ENCODE peak calls at places on chromosomes 2 and 18, in nine cellular contexts. C, J, Z, B, G, H, Q, D and R are unnamed samples.

GRCh38 chr2:239544141-239544800 is 143.5 kb upstream of the HDAC4 start:
- DNase-seq in C (no peak), J (peak; percentile 67), Z (peak; percentile 30), B (no peak), G (no peak), H (peak; percentile 78), Q (no peak), D (no peak), R (no peak)

GRCh38 chr2:47249931-47250330 is 94.8 kb upstream of the STPG4 start:
- DNase-seq in C (no peak), J (no peak), Z (no peak), B (no peak), G (no peak), H (no peak), Q (no peak), D (no peak), R (no peak)

GRCh38 chr2:63842149-63843061 is 709 bp downstream of the UGP2 start:
- DNase-seq in C (no peak), J (peak; percentile 40), Z (peak; percentile 81), B (no peak), G (peak; percentile 51), H (peak; percentile 80), Q (peak; percentile 76), D (peak; percentile 19), R (peak; percentile 37)

GRCh38 chr18:9537638-9538037 is 62.3 kb downstream of the RALBP1 start:
- DNase-seq in C (no peak), J (no peak), Z (no peak), B (no peak), G (no peak), H (no peak), Q (no peak), D (no peak), R (no peak)

GRCh38 chr18:43271593-43272432 is 5.5 kb downstream of the SYT4 start:
- DNase-seq in C (peak; percentile 11), J (no peak), Z (peak; percentile 77), B (no peak), G (no peak), H (no peak), Q (no peak), D (peak; percentile 10), R (peak; percentile 41)

GRCh38 chr2:41865263-41865662 is 182.6 kb upstream of the PKDCC start:
- DNase-seq in C (no peak), J (no peak), Z (no peak), B (no peak), G (no peak), H (no peak), Q (no peak), D (no peak), R (no peak)

GRCh38 chr18:69518989-69519388 is 118.3 kb downstream of the DOK6 start:
- DNase-seq in C (no peak), J (no peak), Z (peak; percentile 32), B (no peak), G (no peak), H (no peak), Q (no peak), D (no peak), R (no peak)

GRCh38 chr2:238970553-238971081 is 122.7 kb downstream of the TWIST2 start:
- DNase-seq in C (peak; percentile 27), J (peak; percentile 36), Z (peak; percentile 74), B (no peak), G (peak; percentile 83), H (peak; percentile 83), Q (no peak), D (peak; percentile 58), R (peak; percentile 3)

GRCh38 chr2:101500175-101500574 is 25.3 kb upstream of the RFX8 start:
- DNase-seq in C (no peak), J (no peak), Z (peak; percentile 84), B (no peak), G (no peak), H (no peak), Q (no peak), D (no peak), R (no peak)

GRCh38 chr2:138104071-138104470 is 139.8 kb downstream of the HNMT start:
- DNase-seq in C (no peak), J (no peak), Z (no peak), B (no peak), G (no peak), H (no peak), Q (no peak), D (no peak), R (no peak)